ENCODE peak calls at places on chromosomes 16 and 17, in eight cellular contexts. T is left ventricle myocardium inferior, E is right atrium auricular region, S is lung, O is IMR-90, K is HCT116, H is cardiac fibroblast, C is thoracic aorta. X is an unnamed sample.
A peak's percentile ranks its signal among the peaks of the same experiment; 100 is the strongest.

GRCh38 chr17:6070895-6071511 is 824 bp downstream of the WSCD1 start:
- DNase-seq in T (no peak), E (no peak), S (no peak), O (no peak), K (no peak), H (no peak), C (no peak), X (no peak)

GRCh38 chr16:88634994-88635670 is 3.2 kb upstream of the IL17C start:
- DNase-seq in T (no peak), E (no peak), S (no peak), O (peak; percentile 22), K (no peak), H (no peak), C (no peak), X (no peak)

GRCh38 chr17:58229384-58229783 is 9.0 kb upstream of the LPO start:
- DNase-seq in T (no peak), E (no peak), S (no peak), O (no peak), K (no peak), H (no peak), C (no peak), X (no peak)

GRCh38 chr17:79954281-79955166 is 81.1 kb downstream of the TBC1D16 start:
- DNase-seq in T (peak; percentile 5), E (no peak), S (no peak), O (no peak), K (no peak), H (no peak), C (no peak), X (no peak)

GRCh38 chr16:4381072-4381934 is 9.7 kb downstream of the VASN start:
- DNase-seq in T (no peak), E (no peak), S (no peak), O (no peak), K (no peak), H (no peak), C (no peak), X (no peak)

GRCh38 chr16:11602321-11602720 is 15.6 kb upstream of the LITAF start:
- DNase-seq in T (no peak), E (no peak), S (no peak), O (no peak), K (no peak), H (no peak), C (no peak), X (no peak)

GRCh38 chr17:7992924-7993323 is 9.5 kb upstream of the GUCY2D start:
- DNase-seq in T (no peak), E (no peak), S (no peak), O (no peak), K (no peak), H (no peak), C (no peak), X (no peak)

GRCh38 chr17:55740515-55741352 is 10.1 kb upstream of the PCTP start:
- DNase-seq in T (no peak), E (no peak), S (no peak), O (no peak), K (no peak), H (no peak), C (no peak), X (no peak)

GRCh38 chr16:29915590-29916247 is 10.3 kb downstream of the KCTD13 start:
- DNase-seq in T (no peak), E (no peak), S (no peak), O (peak; percentile 70), K (no peak), H (peak; percentile 22), C (no peak), X (no peak)

GRCh38 chr16:56652600-56652999 is 914 bp downstream of the MT1B start:
- DNase-seq in T (no peak), E (no peak), S (no peak), O (no peak), K (no peak), H (no peak), C (no peak), X (no peak)

GRCh38 chr16:73232555-73233422 is 184.9 kb upstream of the ZFHX3 start:
- DNase-seq in T (peak; percentile 16), E (peak; percentile 73), S (no peak), O (peak; percentile 100), K (peak; percentile 36), H (peak; percentile 98), C (no peak), X (no peak)

GRCh38 chr16:82633964-82634600 is 7.3 kb downstream of the CDH13 start:
- DNase-seq in T (no peak), E (no peak), S (no peak), O (peak; percentile 46), K (no peak), H (peak; percentile 57), C (peak; percentile 31), X (no peak)

GRCh38 chr17:17416400-17417360 is 60.1 kb upstream of the MED9 start:
- DNase-seq in T (peak; percentile 33), E (no peak), S (peak; percentile 64), O (peak; percentile 87), K (no peak), H (peak; percentile 71), C (no peak), X (peak; percentile 56)

GRCh38 chr17:1021147-1021546 is 24.2 kb downstream of the TIMM22 start:
- DNase-seq in T (no peak), E (no peak), S (no peak), O (no peak), K (no peak), H (no peak), C (no peak), X (no peak)

GRCh38 chr17:1019451-1019850 is 22.5 kb downstream of the TIMM22 start:
- DNase-seq in T (peak; percentile 59), E (no peak), S (no peak), O (no peak), K (no peak), H (peak; percentile 23), C (no peak), X (no peak)

GRCh38 chr17:1022278-1023024 is 25.5 kb downstream of the TIMM22 start:
- DNase-seq in T (peak; percentile 66), E (peak; percentile 69), S (no peak), O (no peak), K (no peak), H (no peak), C (no peak), X (no peak)

GRCh38 chr17:1013729-1014090 is 16.8 kb downstream of the TIMM22 start:
- DNase-seq in T (no peak), E (no peak), S (no peak), O (no peak), K (no peak), H (no peak), C (no peak), X (no peak)

DNA sequence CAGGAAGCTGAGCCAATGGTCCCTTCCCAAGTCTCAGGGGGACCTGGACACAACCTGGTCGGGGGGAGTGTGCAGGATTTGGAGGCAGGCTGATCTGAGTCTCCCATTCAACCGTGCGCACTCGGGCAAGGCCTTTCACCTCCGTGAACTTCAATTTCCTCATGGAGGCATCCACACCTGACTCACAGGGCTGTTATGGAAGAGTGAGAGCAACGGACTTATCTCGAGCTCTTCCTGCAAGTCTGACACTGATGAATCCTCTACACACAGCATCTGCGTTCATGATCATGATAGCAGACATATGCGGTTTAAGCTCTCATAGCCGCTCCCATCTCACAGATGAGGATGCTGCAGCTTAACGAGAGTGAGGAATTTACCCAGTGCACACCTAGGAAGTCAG is 21.6 kb downstream of the TIMM22 start:
- DNase-seq in T (no peak), E (no peak), S (no peak), O (no peak), K (no peak), H (no peak), C (no peak), X (no peak)
- TF ChIP-seq CTCF in T (no peak), E (no peak), S (no peak), O (no peak), K (no peak), H (no peak), C (no peak), X (no peak)

DNA sequence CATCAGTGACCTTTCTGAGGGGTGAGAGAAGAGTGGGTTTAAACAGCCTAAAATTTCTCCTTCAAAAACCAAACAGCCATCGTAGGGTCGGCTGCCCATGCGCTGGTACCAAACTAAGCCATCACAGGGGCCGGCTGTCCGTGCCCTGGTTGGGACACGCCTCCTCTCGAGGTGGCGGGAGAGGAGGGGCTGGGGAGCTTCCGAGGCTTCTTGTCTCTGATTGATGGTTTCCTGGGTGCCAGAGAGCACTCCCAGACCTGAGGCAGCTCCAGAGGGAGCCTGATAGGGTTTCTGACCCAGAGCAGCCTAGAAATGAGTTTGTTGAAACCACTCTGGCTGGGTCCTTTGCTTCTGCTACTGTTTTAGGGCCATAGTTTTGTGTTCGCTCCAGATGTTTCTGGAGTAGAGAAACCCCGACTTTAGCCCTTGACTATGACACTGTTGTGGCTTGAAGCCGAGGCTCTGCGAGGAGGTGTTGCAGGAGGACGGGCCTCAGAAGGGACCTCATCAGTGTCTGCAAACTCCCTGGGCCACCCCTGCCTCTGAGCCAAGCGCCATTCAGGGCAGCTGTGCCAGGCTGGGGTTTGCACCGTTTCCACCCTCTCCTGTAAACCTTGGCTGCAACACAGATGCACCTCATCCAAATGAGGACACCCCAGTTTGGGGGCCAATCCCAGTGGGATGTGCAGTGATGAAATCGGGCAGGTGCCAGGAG is 6.2 kb downstream of the ZNF276 start:
- DNase-seq in T (no peak), E (no peak), S (no peak), O (no peak), K (no peak), H (no peak), C (no peak), X (no peak)
- H3K4me3 ChIP-seq in T (no peak overlapping the region), E (no peak overlapping the region), S (no peak overlapping the region), O (no peak overlapping the region), K (no peak overlapping the region), H (no peak overlapping the region), C (no peak overlapping the region), X (no peak overlapping the region)

DNA sequence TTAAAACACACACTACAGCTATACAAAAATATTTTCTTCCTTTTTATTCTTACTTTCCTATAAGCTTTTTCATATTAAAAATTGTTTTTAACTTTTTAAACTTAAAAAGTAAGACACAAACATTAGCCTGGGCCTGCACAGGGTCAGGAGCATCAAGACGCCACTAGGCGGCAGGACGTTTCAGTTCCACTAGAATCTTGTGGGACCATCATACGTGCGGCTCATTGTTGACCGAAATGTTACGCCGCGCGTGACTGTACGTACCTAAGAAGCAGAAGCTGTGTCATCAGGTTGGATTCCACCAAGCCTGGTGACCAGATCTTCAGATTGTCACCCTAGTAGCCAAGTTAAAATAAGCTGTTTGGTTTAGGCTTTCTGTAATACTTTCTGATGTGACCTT is 47.1 kb downstream of the USP10 start:
- DNase-seq in T (no peak), E (no peak), S (no peak), O (no peak), K (no peak), H (no peak), C (no peak), X (no peak)
- TF ChIP-seq CTCF in T (no peak), E (no peak), S (no peak), O (peak; percentile 20), K (peak; percentile 16), H (peak; percentile 42), C (peak; percentile 7), X (peak; percentile 29)

DNA sequence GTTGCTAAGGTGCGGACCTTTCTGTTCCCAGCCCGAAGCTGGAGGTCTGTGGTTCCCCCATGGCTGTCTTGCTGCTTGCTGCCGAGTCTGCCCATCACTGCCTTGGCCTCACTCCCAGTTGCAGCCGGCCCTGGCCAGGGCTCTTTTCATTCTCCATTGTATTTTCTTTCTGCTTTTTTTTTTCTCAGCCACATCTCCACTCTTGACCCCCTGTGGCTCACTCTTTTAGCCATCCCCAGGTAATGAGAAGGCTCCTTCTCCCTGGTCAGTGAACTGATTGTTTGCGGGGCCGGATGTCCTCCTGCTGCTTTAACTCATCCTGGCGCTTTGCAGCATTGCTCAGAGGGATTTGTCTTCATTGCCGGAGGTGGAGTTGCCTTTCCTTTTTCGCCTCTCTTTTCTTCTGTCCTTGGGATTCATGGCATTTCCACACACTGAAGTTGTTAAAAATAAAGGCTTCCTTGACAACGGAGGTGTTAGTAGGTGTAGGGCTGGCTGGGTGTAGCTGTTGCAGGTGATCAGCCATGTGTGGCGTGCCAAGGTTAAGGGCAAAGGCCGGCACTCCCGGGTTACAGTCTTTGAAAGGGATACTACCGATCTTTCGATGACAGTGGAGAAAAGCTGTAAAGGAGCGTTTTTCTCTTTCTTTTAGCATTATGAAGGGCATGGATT is 34.1 kb downstream of the MAP2K6 start:
- DNase-seq in T (peak; percentile 29), E (no peak), S (no peak), O (no peak), K (no peak), H (peak; percentile 22), C (no peak), X (no peak)
- H3K4me3 ChIP-seq in T (peak overlapping the region; percentile 41), E (no peak overlapping the region), S (no peak overlapping the region), O (no peak overlapping the region), K (no peak overlapping the region), H (no peak overlapping the region), C (no peak overlapping the region), X (no peak overlapping the region)

X was measured in LNCaP clone FGC.